ENCODE peak calls at places on chromosomes 13 and 19, in four cellular contexts. One of them, this sample, is unnamed.

GRCh38 chr19:34131100-34131499 is 41.2 kb upstream of the LSM14A start:
- DNase-seq in K562: no peak
- DNase-seq in SK-N-SH: no peak
- DNase-seq in HepG2: no peak
- DNase-seq in this sample: no peak

GRCh38 chr13:113946409-113947181 is 27.3 kb downstream of the C13orf46 start:
- DNase-seq in HepG2: no peak
- DNase-seq in SK-N-SH: peak; percentile 28
- DNase-seq in K562: no peak
- DNase-seq in this sample: no peak

GRCh38 chr13:37313383-37313782 is 207.9 kb upstream of the CSNK1A1L start:
- DNase-seq in K562: no peak
- DNase-seq in HepG2: no peak
- DNase-seq in SK-N-SH: no peak
- DNase-seq in this sample: no peak

GRCh38 chr19:19460761-19461265 is 54.5 kb downstream of the TSSK6 start:
- DNase-seq in SK-N-SH: peak; percentile 72
- DNase-seq in HepG2: no peak
- DNase-seq in K562: no peak
- DNase-seq in this sample: no peak

GRCh38 chr13:37914781-37915391 is 45.3 kb upstream of the TRPC4 start:
- DNase-seq in SK-N-SH: no peak
- DNase-seq in HepG2: no peak
- DNase-seq in K562: no peak
- DNase-seq in this sample: no peak

GRCh38 chr13:113402471-113403254 is 38.7 kb upstream of the GRTP1 start:
- DNase-seq in SK-N-SH: no peak
- DNase-seq in K562: no peak
- DNase-seq in HepG2: no peak
- DNase-seq in this sample: no peak

GRCh38 chr19:17796013-17796837 is 1.3 kb downstream of the B3GNT3 start:
- DNase-seq in HepG2: peak; percentile 45
- DNase-seq in SK-N-SH: no peak
- DNase-seq in K562: no peak
- DNase-seq in this sample: peak; percentile 33

GRCh38 chr13:34817246-34817645 is 124.8 kb upstream of the NBEA start:
- DNase-seq in K562: no peak
- DNase-seq in SK-N-SH: no peak
- DNase-seq in HepG2: no peak
- DNase-seq in this sample: no peak

GRCh38 chr13:98239156-98240076 is 62.3 kb upstream of the RNF113B start:
- DNase-seq in SK-N-SH: no peak
- DNase-seq in HepG2: no peak
- DNase-seq in K562: no peak
- DNase-seq in this sample: no peak

GRCh38 chr13:101626925-101627555 is 174.6 kb downstream of the ITGBL1 start:
- DNase-seq in SK-N-SH: no peak
- DNase-seq in HepG2: no peak
- DNase-seq in K562: no peak
- DNase-seq in this sample: no peak

GRCh38 chr13:26562538-26562890 is 5.0 kb downstream of the WASF3 start:
- DNase-seq in K562: no peak
- DNase-seq in SK-N-SH: peak; percentile 80
- DNase-seq in HepG2: no peak
- DNase-seq in this sample: no peak

GRCh38 chr19:38739440-38740251 is 4.6 kb downstream of the CAPN12 start:
- DNase-seq in SK-N-SH: peak; percentile 16
- DNase-seq in HepG2: no peak
- DNase-seq in K562: no peak
- DNase-seq in this sample: no peak

GRCh38 chr13:98842074-98842473 is 89.6 kb upstream of the SLC15A1 start:
- DNase-seq in HepG2: peak; percentile 29
- DNase-seq in K562: no peak
- DNase-seq in SK-N-SH: no peak
- DNase-seq in this sample: no peak

GRCh38 chr19:40220674-40221073 is 2.5 kb upstream of the TTC9B start:
- DNase-seq in HepG2: no peak
- DNase-seq in SK-N-SH: no peak
- DNase-seq in K562: no peak
- DNase-seq in this sample: no peak

GRCh38 chr19:1321539-1321938 is 35.9 kb downstream of the EFNA2 start:
- DNase-seq in SK-N-SH: no peak
- DNase-seq in K562: no peak
- DNase-seq in HepG2: no peak
- DNase-seq in this sample: no peak

GRCh38 chr19:5111051-5111450 is 142.1 kb downstream of the KDM4B start:
- DNase-seq in K562: no peak
- DNase-seq in HepG2: no peak
- DNase-seq in SK-N-SH: no peak
- DNase-seq in this sample: no peak

GRCh38 chr13:94435604-94436226 is 43.8 kb downstream of the DCT start:
- DNase-seq in SK-N-SH: peak; percentile 60
- DNase-seq in HepG2: peak; percentile 27
- DNase-seq in K562: peak; percentile 25
- DNase-seq in this sample: peak; percentile 34

GRCh38 chr19:58307736-58308135 is 2.6 kb downstream of the ERVK3-1 start:
- DNase-seq in HepG2: no peak
- DNase-seq in SK-N-SH: no peak
- DNase-seq in K562: no peak
- DNase-seq in this sample: no peak

GRCh38 chr19:58305932-58306323 is 751 bp downstream of the ERVK3-1 start:
- DNase-seq in K562: no peak
- DNase-seq in HepG2: peak; percentile 21
- DNase-seq in SK-N-SH: peak; percentile 38
- DNase-seq in this sample: no peak

DNA sequence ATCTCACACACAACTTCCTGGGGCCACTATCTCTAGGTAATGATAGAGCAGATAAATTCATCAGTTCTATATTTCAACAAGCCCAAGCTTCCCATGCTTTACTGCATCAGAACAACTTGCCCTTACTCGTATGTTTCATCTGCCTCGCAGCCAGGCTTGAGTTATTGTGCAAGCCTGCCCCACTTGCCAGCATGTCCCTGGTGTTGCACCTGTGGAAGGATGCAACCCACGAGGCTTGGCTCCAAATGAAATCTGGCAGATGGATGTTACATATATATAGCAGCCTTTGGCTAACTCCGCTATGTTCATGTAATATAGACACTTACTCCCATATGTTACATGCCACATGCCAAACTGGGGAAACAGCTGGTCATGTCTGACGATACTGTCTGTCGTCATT is 6.2 kb downstream of the ERVK3-1 start:
- DNase-seq in K562: no peak
- DNase-seq in HepG2: no peak
- DNase-seq in SK-N-SH: no peak
- DNase-seq in this sample: no peak
- TF ChIP-seq ELF1 in K562: no peak
- TF ChIP-seq ELF1 in HepG2: no peak
- TF ChIP-seq ELF1 in SK-N-SH: no peak
- TF ChIP-seq ELF1 in this sample: no peak

DNA sequence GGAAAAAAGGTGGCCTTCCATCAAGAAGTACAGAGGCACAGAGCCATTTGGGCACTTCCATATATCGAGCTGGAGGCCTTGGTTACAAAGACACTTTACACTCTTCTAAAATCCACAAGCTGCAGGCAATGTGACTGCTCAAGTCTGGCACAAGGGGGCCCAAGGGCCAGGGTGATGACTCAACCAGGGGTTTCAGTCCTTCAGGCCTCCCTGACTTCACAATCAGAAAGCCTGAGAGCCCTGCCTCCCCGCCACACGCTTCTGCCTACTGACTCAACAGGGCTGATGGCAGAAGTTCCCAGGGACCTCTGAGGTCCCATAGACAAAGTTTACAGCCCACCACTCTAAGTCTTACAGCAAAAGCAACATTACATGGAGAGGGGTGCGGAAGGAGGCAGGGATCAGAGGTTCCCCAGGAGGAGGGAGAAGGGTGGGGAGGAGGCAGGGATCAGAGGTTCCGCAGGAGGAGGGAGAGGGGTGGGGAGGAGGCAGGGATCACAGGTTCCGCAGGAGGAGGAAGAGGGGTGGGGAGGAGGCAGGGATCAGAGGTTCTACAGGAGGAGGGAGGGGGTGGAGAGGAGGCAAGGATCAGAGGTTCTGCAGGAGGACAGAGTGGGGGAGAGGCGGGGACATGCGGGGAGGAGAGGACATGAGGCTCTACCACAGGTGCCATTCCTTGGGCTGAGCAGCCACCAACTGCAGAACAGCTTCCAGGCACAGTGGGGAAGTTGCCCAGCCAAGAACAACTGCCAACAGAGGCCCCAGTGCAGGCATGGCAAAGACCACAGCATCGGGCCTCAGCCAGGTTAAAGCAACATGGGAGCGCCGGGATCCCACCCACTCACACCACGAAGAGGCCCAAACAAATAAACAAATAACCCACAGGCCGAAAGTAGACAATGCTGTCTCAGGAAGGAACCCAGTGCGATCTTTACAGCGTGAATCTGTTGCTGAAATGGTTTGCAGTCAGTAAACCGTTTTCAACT is 52.0 kb downstream of the SLC7A1 start:
- DNase-seq in SK-N-SH: no peak
- DNase-seq in K562: peak; percentile 11
- DNase-seq in HepG2: peak; percentile 12
- DNase-seq in this sample: no peak
- TF ChIP-seq ELF1 in SK-N-SH: no peak
- TF ChIP-seq ELF1 in K562: no peak
- TF ChIP-seq ELF1 in HepG2: no peak
- TF ChIP-seq ELF1 in this sample: no peak

GRCh38 chr19:10780368-10780767 is 55.6 kb downstream of the TMED1 start:
- DNase-seq in SK-N-SH: no peak
- DNase-seq in HepG2: no peak
- DNase-seq in K562: no peak
- DNase-seq in this sample: no peak
- TF ChIP-seq ELF1 in SK-N-SH: no peak
- TF ChIP-seq ELF1 in HepG2: no peak
- TF ChIP-seq ELF1 in K562: no peak
- TF ChIP-seq ELF1 in this sample: no peak

DNA sequence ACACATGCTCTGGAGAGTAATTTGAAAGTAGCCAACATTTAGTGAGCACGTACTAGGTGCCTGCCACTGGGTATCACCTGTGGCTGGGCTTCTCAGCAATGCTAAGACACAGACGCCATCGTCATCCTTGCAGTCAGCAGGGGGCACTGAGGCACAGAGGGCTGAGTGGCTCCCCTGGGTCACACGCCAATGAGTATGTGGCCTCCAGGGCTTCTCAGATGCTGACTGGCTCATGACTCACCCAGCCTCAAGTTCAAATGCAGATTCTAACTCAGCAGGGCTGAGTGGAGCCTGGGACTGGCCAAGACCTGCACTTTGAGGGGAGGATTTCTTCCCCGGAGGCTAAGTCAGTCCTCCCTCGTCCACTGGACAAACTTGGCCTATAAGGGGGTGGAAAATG is 115.1 kb upstream of the CACNA1A start:
- DNase-seq in SK-N-SH: no peak
- DNase-seq in K562: no peak
- DNase-seq in HepG2: no peak
- DNase-seq in this sample: peak; percentile 75
- TF ChIP-seq ELF1 in SK-N-SH: no peak
- TF ChIP-seq ELF1 in K562: no peak
- TF ChIP-seq ELF1 in HepG2: no peak
- TF ChIP-seq ELF1 in this sample: no peak

This sample was measured in HCT116.